ENCODE peak calls at places on chromosomes 6 and 20, in four cellular contexts. W is posterior cingulate gyrus, F is amygdala, A is EH. C is an unnamed sample.

GRCh38 chr6:20341564-20341963 is 60.1 kb upstream of the E2F3 start:
- DNase-seq in W (no peak), F (no peak), A (no peak), C (no peak)

GRCh38 chr6:48714286-48715049 is 603.5 kb upstream of the PTCHD4 start:
- DNase-seq in W (no peak), F (no peak), A (no peak), C (no peak)

GRCh38 chr6:159969921-159970320 is 1.0 kb downstream of the IGF2R start:
- DNase-seq in W (no peak), F (no peak), A (peak), C (peak)

GRCh38 chr6:92756912-92757311 is 662.4 kb downstream of the EPHA7 start:
- DNase-seq in W (no peak), F (no peak), A (no peak), C (no peak)

GRCh38 chr6:20877008-20877937 is 343.0 kb downstream of the CDKAL1 start:
- DNase-seq in W (no peak), F (no peak), A (peak), C (no peak)

GRCh38 chr6:150567823-150568383 is 31.8 kb upstream of the PLEKHG1 start:
- DNase-seq in W (no peak), F (no peak), A (no peak), C (no peak)

GRCh38 chr20:42432931-42433330 is 756.8 kb downstream of the PTPRT start:
- DNase-seq in W (no peak), F (no peak), A (no peak), C (no peak)

GRCh38 chr6:24910850-24911712 is 24.7 kb downstream of the RIPOR2 start:
- DNase-seq in W (peak), F (peak), A (peak), C (peak)

GRCh38 chr6:10331336-10331735 is 83.5 kb downstream of the TFAP2A start:
- DNase-seq in W (no peak), F (no peak), A (no peak), C (no peak)

GRCh38 chr6:82525775-82526515 is 162.3 kb downstream of the TPBG start:
- DNase-seq in W (no peak), F (no peak), A (no peak), C (no peak)

GRCh38 chr6:7261030-7261841 is 51.8 kb downstream of the SSR1 start:
- DNase-seq in W (peak), F (peak), A (peak), C (peak)

GRCh38 chr20:52410746-52411317 is 219.3 kb upstream of the ZFP64 start:
- DNase-seq in W (no peak), F (no peak), A (no peak), C (no peak)

GRCh38 chr20:45423700-45424099 is 7.8 kb downstream of the PIGT start:
- DNase-seq in W (no peak), F (no peak), A (no peak), C (no peak)

GRCh38 chr20:16123623-16124022 is 449.6 kb downstream of the KIF16B start:
- DNase-seq in W (no peak), F (no peak), A (no peak), C (no peak)

GRCh38 chr20:49562341-49563014 is 5.5 kb downstream of the PTGIS start:
- DNase-seq in W (no peak), F (no peak), A (peak), C (no peak)

GRCh38 chr6:54802775-54803631 is 43.6 kb upstream of the FAM83B start:
- DNase-seq in W (no peak), F (no peak), A (peak), C (no peak)

GRCh38 chr20:64138276-64138815 is 25.9 kb upstream of the MYT1 start:
- DNase-seq in W (no peak), F (no peak), A (no peak), C (no peak)

GRCh38 chr6:41332842-41333736 is 2.3 kb upstream of the NCR2 start:
- DNase-seq in W (no peak), F (no peak), A (no peak), C (no peak)

GRCh38 chr20:61345656-61346055 is 93.6 kb downstream of the CDH4 start:
- DNase-seq in W (no peak), F (no peak), A (no peak), C (no peak)

GRCh38 chr6:148407372-148407771 is 64.7 kb downstream of the SASH1 start:
- DNase-seq in W (no peak), F (no peak), A (peak), C (no peak)

GRCh38 chr20:16803965-16804792 is 56.0 kb downstream of the OTOR start:
- DNase-seq in W (peak), F (peak), A (peak), C (peak)

GRCh38 chr6:81838031-81838430 is 85.5 kb upstream of the TENT5A start:
- DNase-seq in W (no peak), F (no peak), A (no peak), C (no peak)

GRCh38 chr20:6663751-6664388 is 103.6 kb upstream of the BMP2 start:
- DNase-seq in W (no peak), F (no peak), A (no peak), C (no peak)

GRCh38 chr6:46972521-46972920 is 50.8 kb upstream of the ADGRF5 start:
- DNase-seq in W (no peak), F (no peak), A (no peak), C (no peak)

GRCh38 chr6:7390218-7390878 is 740 bp downstream of the RIOK1 start:
- DNase-seq in W (no peak), F (no peak), A (no peak), C (peak)

GRCh38 chr20:32018269-32019155 is 8.3 kb downstream of the CCM2L start:
- DNase-seq in W (no peak), F (no peak), A (peak), C (no peak)

GRCh38 chr6:36544228-36544627 is 3.1 kb downstream of the STK38 start:
- DNase-seq in W (no peak), F (no peak), A (peak), C (no peak)

GRCh38 chr6:50843842-50844241 is 25.2 kb downstream of the TFAP2B start:
- DNase-seq in W (no peak), F (no peak), A (no peak), C (no peak)

GRCh38 chr6:166661329-166661728 is 34.3 kb upstream of the RPS6KA2 start:
- DNase-seq in W (no peak), F (no peak), A (no peak), C (no peak)

GRCh38 chr20:10063482-10063881 is 28.7 kb downstream of the ANKEF1 start:
- DNase-seq in W (no peak), F (no peak), A (no peak), C (no peak)

GRCh38 chr6:78157606-78158005 is 504.8 kb downstream of the MEI4 start:
- DNase-seq in W (no peak), F (no peak), A (no peak), C (no peak)

GRCh38 chr6:36888654-36889481 is 3.1 kb downstream of the C6orf89 start:
- DNase-seq in W (no peak), F (no peak), A (no peak), C (no peak)

GRCh38 chr6:159726918-159727716 is at the start of gene WTAP:
- DNase-seq in W (peak), F (peak), A (peak), C (peak)

GRCh38 chr6:53987527-53987888 is 123.7 kb upstream of the MLIP start:
- DNase-seq in W (no peak), F (no peak), A (no peak), C (no peak)

GRCh38 chr20:44056010-44056698 is 130.8 kb downstream of the JPH2 start:
- DNase-seq in W (no peak), F (no peak), A (peak), C (peak)

GRCh38 chr6:147418523-147418922 is 90.0 kb upstream of the SAMD5 start:
- DNase-seq in W (no peak), F (no peak), A (no peak), C (no peak)